ENCODE peak calls at places on chromosomes 16 and 17, in five cellular contexts. J is H1, Q is cardiac muscle cell, C is right lobe of liver, G is PC-3. N is an unnamed sample.

GRCh38 chr17:3679186-3680126 is 10.8 kb downstream of the EMC6 start:
- DNase-seq in J (peak; percentile 47), Q (no peak), C (peak; percentile 13), G (no peak), N (no peak)

GRCh38 chr16:54239441-54239840 is 47.1 kb downstream of the IRX3 start:
- DNase-seq in J (no peak), Q (no peak), C (no peak), G (no peak), N (no peak)

GRCh38 chr16:89442990-89443726 is 47.2 kb downstream of the ANKRD11 start:
- DNase-seq in J (no peak), Q (peak; percentile 75), C (no peak), G (peak; percentile 85), N (no peak)

GRCh38 chr17:82283208-82283749 is 9.8 kb upstream of the CSNK1D start:
- DNase-seq in J (no peak), Q (peak; percentile 30), C (no peak), G (peak; percentile 84), N (no peak)

GRCh38 chr17:43171761-43172487 is 910 bp downstream of the NBR1 start:
- DNase-seq in J (no peak), Q (peak; percentile 32), C (no peak), G (peak; percentile 83), N (no peak)

GRCh38 chr17:45915263-45915662 is 20.9 kb downstream of the MAPT start:
- DNase-seq in J (no peak), Q (no peak), C (no peak), G (no peak), N (no peak)

GRCh38 chr16:31064882-31065461 is 9.1 kb downstream of the ZNF668 start:
- DNase-seq in J (no peak), Q (no peak), C (no peak), G (peak; percentile 24), N (no peak)

GRCh38 chr16:4052801-4053662 is 63.2 kb downstream of the ADCY9 start:
- DNase-seq in J (no peak), Q (peak; percentile 63), C (peak; percentile 84), G (peak; percentile 56), N (no peak)

GRCh38 chr16:47143677-47144558 is at the start of gene NETO2:
- DNase-seq in J (peak; percentile 80), Q (peak; percentile 80), C (peak; percentile 70), G (peak; percentile 48), N (no peak)

GRCh38 chr16:1377406-1378010 is 25.8 kb downstream of the GNPTG start:
- DNase-seq in J (no peak), Q (no peak), C (no peak), G (no peak), N (no peak)

GRCh38 chr17:32518856-32519768 is 32.3 kb downstream of the CDK5R1 start:
- DNase-seq in J (peak; percentile 84), Q (peak; percentile 80), C (peak; percentile 48), G (peak; percentile 52), N (peak; percentile 52)

GRCh38 chr17:51045616-51046526 is 74.8 kb downstream of the SPAG9 start:
- DNase-seq in J (no peak), Q (no peak), C (no peak), G (no peak), N (no peak)

GRCh38 chr16:70018254-70018653 is 67.1 kb downstream of the CLEC18A start:
- DNase-seq in J (no peak), Q (peak; percentile 68), C (no peak), G (peak; percentile 40), N (peak; percentile 5)

GRCh38 chr16:66520406-66521194 is 29.3 kb downstream of the TK2 start:
- DNase-seq in J (no peak), Q (no peak), C (no peak), G (no peak), N (no peak)

GRCh38 chr16:66521951-66522771 is 27.8 kb downstream of the TK2 start:
- DNase-seq in J (no peak), Q (no peak), C (peak; percentile 64), G (peak; percentile 95), N (no peak)

GRCh38 chr16:66519974-66520373 is 29.9 kb downstream of the TK2 start:
- DNase-seq in J (no peak), Q (no peak), C (no peak), G (no peak), N (no peak)

GRCh38 chr16:66519482-66519881 is 30.4 kb downstream of the TK2 start:
- DNase-seq in J (no peak), Q (no peak), C (no peak), G (no peak), N (no peak)

DNA sequence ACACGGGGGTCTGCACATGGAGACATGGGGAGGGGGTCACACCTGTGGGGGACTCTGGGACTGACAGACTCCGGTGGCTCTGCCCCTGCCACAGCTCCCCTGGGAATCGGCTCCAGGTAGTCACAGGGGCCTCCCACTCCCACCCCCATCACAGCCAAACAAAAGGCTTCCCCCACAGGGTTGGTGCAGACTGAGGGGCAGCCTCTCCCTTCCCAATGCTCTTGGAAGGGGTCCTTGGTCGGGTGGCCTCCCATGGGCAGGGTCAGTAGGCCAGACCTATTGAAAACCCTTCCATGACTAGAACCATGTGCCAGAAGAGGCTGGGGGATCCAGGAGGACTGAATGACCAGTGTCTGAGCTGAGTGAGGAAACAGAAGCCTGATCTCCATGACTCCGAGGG is 28.7 kb downstream of the TK2 start:
- DNase-seq in J (no peak), Q (no peak), C (no peak), G (no peak), N (no peak)
- H3K27ac ChIP-seq in J (no peak overlapping the region), Q (no peak overlapping the region), C (peak overlapping the region; percentile 99), G (no peak overlapping the region), N (no peak overlapping the region)

GRCh38 chr17:18228176-18228682 is 2.8 kb downstream of the LLGL1 start:
- DNase-seq in J (no peak), Q (no peak), C (no peak), G (no peak), N (no peak)
- H3K4me3 ChIP-seq in J (no peak overlapping the region), Q (no peak overlapping the region), C (no peak overlapping the region), G (no peak overlapping the region), N (no peak overlapping the region)

DNA sequence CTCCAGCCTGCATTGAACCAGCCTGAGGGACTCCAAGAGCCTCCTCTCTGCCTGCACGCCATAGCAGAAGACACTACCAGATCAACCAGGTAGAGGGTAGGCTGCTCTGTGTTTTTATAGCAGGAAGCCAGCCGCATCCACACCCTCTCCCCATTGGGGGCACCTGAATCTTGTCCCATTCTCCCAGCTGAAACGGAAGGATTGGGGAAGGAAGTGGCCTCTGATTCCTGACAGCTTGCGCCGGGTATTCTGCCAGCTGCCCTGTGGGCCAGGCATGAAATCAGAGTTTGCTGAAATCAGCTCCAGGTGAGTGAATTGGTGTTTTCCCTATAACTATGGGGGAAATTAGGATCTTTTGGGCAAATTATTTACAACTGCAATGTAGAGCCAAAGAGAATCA is at the start of gene ZP2:
- DNase-seq in J (no peak), Q (no peak), C (no peak), G (no peak), N (no peak)
- H3K27ac ChIP-seq in J (no peak within 1 kb of the TSS), Q (no peak within 1 kb of the TSS), C (no peak within 1 kb of the TSS), G (no peak within 1 kb of the TSS), N (no peak within 1 kb of the TSS)

GRCh38 chr17:39861235-39861634 is 2.9 kb downstream of the IKZF3 start:
- DNase-seq in J (no peak), Q (no peak), C (no peak), G (no peak), N (no peak)
- H3K4me3 ChIP-seq in J (no peak overlapping the region), Q (no peak overlapping the region), C (no peak overlapping the region), G (no peak overlapping the region), N (no peak overlapping the region)

GRCh38 chr16:57384248-57385070 is 12.2 kb downstream of the CX3CL1 start:
- DNase-seq in J (no peak), Q (no peak), C (no peak), G (no peak), N (no peak)
- H3K27ac ChIP-seq in J (no peak overlapping the region), Q (no peak overlapping the region), C (no peak overlapping the region), G (no peak overlapping the region), N (no peak overlapping the region)

GRCh38 chr16:86570542-86571196 is 4.0 kb downstream of the FOXC2 start:
- DNase-seq in J (no peak), Q (no peak), C (no peak), G (no peak), N (no peak)

GRCh38 chr16:86569843-86570447 is 3.3 kb downstream of the FOXC2 start:
- DNase-seq in J (no peak), Q (no peak), C (no peak), G (no peak), N (no peak)

GRCh38 chr16:86572041-86572521 is 5.5 kb downstream of the FOXC2 start:
- DNase-seq in J (no peak), Q (no peak), C (no peak), G (no peak), N (no peak)

GRCh38 chr16:86572616-86573015 is 5.7 kb upstream of the FOXL1 start:
- DNase-seq in J (no peak), Q (no peak), C (no peak), G (no peak), N (no peak)

GRCh38 chr16:86571197-86571915 is 4.7 kb downstream of the FOXC2 start:
- DNase-seq in J (no peak), Q (no peak), C (no peak), G (no peak), N (no peak)
- H3K4me3 ChIP-seq in J (no peak overlapping the region), Q (peak overlapping the region; percentile 76), C (no peak overlapping the region), G (no peak overlapping the region), N (no peak overlapping the region)

GRCh38 chr17:39662551-39663339 is 2.4 kb upstream of the TCAP start:
- DNase-seq in J (peak; percentile 59), Q (no peak), C (no peak), G (no peak), N (no peak)
- H3K27ac ChIP-seq in J (peak overlapping the region; percentile 50), Q (no peak overlapping the region), C (no peak overlapping the region), G (no peak overlapping the region), N (no peak overlapping the region)

N was measured in iPS DF 6.9.